ENCODE peak calls at places on chromosomes 16 and 17, in four cellular contexts. J is fibroblast of pulmonary artery, T is BE2C, X is thyroid gland. Y is an unnamed sample.

GRCh38 chr17:79942011-79942405 is 93.7 kb downstream of the TBC1D16 start:
- DNase-seq in J (no peak), T (peak), X (peak), Y (no peak)

GRCh38 chr17:79801156-79802038 is 4.5 kb upstream of the CBX8 start:
- DNase-seq in J (no peak), T (no peak), X (no peak), Y (peak)

GRCh38 chr17:81558941-81559806 is 7.0 kb upstream of the FAAP100 start:
- DNase-seq in J (peak), T (peak), X (no peak), Y (peak)

GRCh38 chr17:32971171-32971570 is 20.5 kb upstream of the SPACA3 start:
- DNase-seq in J (peak), T (no peak), X (no peak), Y (peak)

GRCh38 chr16:23510154-23510914 is at the start of gene GGA2:
- DNase-seq in J (peak), T (peak), X (peak), Y (peak)

GRCh38 chr16:63890072-63890471 is 1231.8 kb downstream of the CDH11 start:
- DNase-seq in J (peak), T (no peak), X (peak), Y (no peak)

GRCh38 chr16:51408357-51408756 is 257.3 kb upstream of the SALL1 start:
- DNase-seq in J (peak), T (no peak), X (no peak), Y (no peak)

GRCh38 chr17:80961931-80962330 is 29.7 kb upstream of the CHMP6 start:
- DNase-seq in J (no peak), T (peak), X (no peak), Y (no peak)

GRCh38 chr16:30976486-30976885 is 8.5 kb upstream of the HSD3B7 start:
- DNase-seq in J (no peak), T (no peak), X (no peak), Y (no peak)

GRCh38 chr16:64964126-64964540 is 157.7 kb downstream of the CDH11 start:
- DNase-seq in J (peak), T (no peak), X (no peak), Y (no peak)

GRCh38 chr16:57843400-57843799 is 41.1 kb upstream of the KIFC3 start:
- DNase-seq in J (no peak), T (no peak), X (no peak), Y (no peak)

GRCh38 chr16:49931931-49932330 is 76.0 kb upstream of the ZNF423 start:
- DNase-seq in J (no peak), T (no peak), X (no peak), Y (no peak)

GRCh38 chr17:37813753-37814152 is 68.9 kb upstream of the HNF1B start:
- DNase-seq in J (peak), T (no peak), X (no peak), Y (no peak)

GRCh38 chr17:36598951-36599401 is 2.4 kb upstream of the MRM1 start:
- DNase-seq in J (no peak), T (no peak), X (no peak), Y (no peak)

GRCh38 chr17:72334205-72334604 is 213.4 kb downstream of the SOX9 start:
- DNase-seq in J (peak), T (no peak), X (no peak), Y (no peak)

GRCh38 chr17:72280881-72281280 is 160.1 kb downstream of the SOX9 start:
- DNase-seq in J (no peak), T (no peak), X (no peak), Y (no peak)

GRCh38 chr17:76710863-76711611 is at the start of gene MXRA7:
- DNase-seq in J (peak), T (peak), X (peak), Y (peak)

GRCh38 chr17:64163468-64163867 is 33.5 kb upstream of the ERN1 start:
- DNase-seq in J (no peak), T (no peak), X (no peak), Y (no peak)

GRCh38 chr17:44451016-44451415 is 52.2 kb downstream of the GPATCH8 start:
- DNase-seq in J (no peak), T (no peak), X (no peak), Y (no peak)

GRCh38 chr17:60086822-60087591 is 8.3 kb upstream of the HEATR6 start:
- DNase-seq in J (peak), T (no peak), X (no peak), Y (peak)

GRCh38 chr17:61464121-61464905 is 12.1 kb downstream of the TBX4 start:
- DNase-seq in J (no peak), T (no peak), X (no peak), Y (no peak)

GRCh38 chr17:81457396-81457795 is 55.2 kb downstream of the ACTG1 start:
- DNase-seq in J (no peak), T (no peak), X (no peak), Y (peak)

GRCh38 chr17:65627892-65628622 is 66.6 kb upstream of the AXIN2 start:
- DNase-seq in J (peak), T (no peak), X (peak), Y (no peak)

GRCh38 chr16:54418903-54419302 is 132.3 kb upstream of the IRX3 start:
- DNase-seq in J (no peak), T (no peak), X (no peak), Y (no peak)

GRCh38 chr17:16354585-16354984 is 1.3 kb upstream of the CENPV start:
- DNase-seq in J (no peak), T (no peak), X (no peak), Y (no peak)

GRCh38 chr17:81842725-81843504 is 8.1 kb upstream of the PPP1R27 start:
- DNase-seq in J (no peak), T (no peak), X (no peak), Y (peak)

GRCh38 chr17:22507823-22508222 is 815.5 kb downstream of the KCNJ18 start:
- DNase-seq in J (no peak), T (no peak), X (no peak), Y (peak)

GRCh38 chr17:57766307-57766943 is 21.3 kb upstream of the CCDC182 start:
- DNase-seq in J (no peak), T (no peak), X (no peak), Y (no peak)

GRCh38 chr17:556431-556995 is 158.1 kb downstream of the VPS53 start:
- DNase-seq in J (peak), T (no peak), X (peak), Y (no peak)

GRCh38 chr16:22191966-22192260 is 14.2 kb upstream of the EEF2K start:
- DNase-seq in J (no peak), T (no peak), X (peak), Y (peak)

GRCh38 chr16:67150058-67150832 is 553 bp downstream of the B3GNT9 start:
- DNase-seq in J (peak), T (peak), X (peak), Y (peak)

GRCh38 chr16:10609410-10609774 is 29.0 kb upstream of the EMP2 start:
- DNase-seq in J (peak), T (no peak), X (no peak), Y (no peak)

GRCh38 chr17:46976626-46977270 is 2.3 kb downstream of the RPRML start:
- DNase-seq in J (no peak), T (no peak), X (no peak), Y (peak)

GRCh38 chr16:29809031-29809747 is 2.8 kb upstream of the PRRT2 start:
- DNase-seq in J (no peak), T (no peak), X (no peak), Y (no peak)

GRCh38 chr16:29806096-29806579 is at the start of gene MAZ:
- DNase-seq in J (peak), T (no peak), X (no peak), Y (no peak)

GRCh38 chr16:29806641-29807425 is 504 bp downstream of the MAZ start:
- DNase-seq in J (no peak), T (peak), X (peak), Y (peak)

GRCh38 chr16:29808219-29808900 is 2.0 kb downstream of the MAZ start:
- DNase-seq in J (no peak), T (peak), X (no peak), Y (peak)

GRCh38 chr16:29807426-29808218 is 1.3 kb downstream of the MAZ start:
- DNase-seq in J (peak), T (peak), X (peak), Y (peak)
- TF ChIP-seq CTCF in J (peak), T (peak), X (peak), Y (peak)

DNA sequence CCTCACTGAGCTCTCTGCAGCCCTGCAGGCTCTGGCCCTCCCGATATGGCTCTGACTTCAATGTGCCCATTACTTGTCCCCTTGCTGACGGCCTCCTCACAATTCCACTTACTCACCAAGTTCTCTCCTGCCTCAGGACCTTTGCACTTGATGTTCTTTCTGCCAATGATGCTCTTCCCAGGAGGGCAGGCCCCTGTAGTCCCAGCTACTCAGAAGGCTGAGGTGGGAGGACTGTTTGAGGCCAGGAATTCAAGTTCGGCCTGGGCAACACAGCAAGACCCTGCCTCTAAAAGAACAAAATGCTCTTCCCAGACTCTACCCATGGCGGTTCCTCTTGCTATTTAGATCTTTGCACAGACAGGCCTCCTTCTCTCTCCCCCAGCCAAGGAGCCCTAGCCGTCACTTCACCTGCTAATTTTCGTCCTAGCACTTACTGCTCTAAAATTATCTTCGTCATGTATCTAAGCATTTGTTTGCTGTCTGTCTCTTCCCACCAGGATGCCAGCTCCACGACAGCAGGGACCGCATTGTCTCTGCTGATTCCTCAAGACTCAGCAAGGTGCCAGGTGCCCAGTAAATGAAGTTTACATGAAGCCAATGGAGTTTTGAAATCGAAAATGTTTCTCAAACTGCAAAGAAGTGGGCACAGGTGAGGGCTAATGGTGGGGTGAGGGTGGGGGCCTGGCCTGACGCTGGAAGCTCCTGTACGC is 626 bp upstream of the RAI1 start:
- DNase-seq in J (no peak), T (no peak), X (no peak), Y (no peak)
- H3K4me3 ChIP-seq in J (peak), T (no peak), X (no peak), Y (no peak)

GRCh38 chr17:49515196-49515770 is 20.2 kb downstream of the NGFR start:
- DNase-seq in J (peak), T (peak), X (peak), Y (peak)
- TF ChIP-seq CTCF in J (peak), T (peak), X (peak), Y (no peak)

GRCh38 chr17:7707858-7708750 is 3.1 kb downstream of the EFNB3 start:
- DNase-seq in J (no peak), T (no peak), X (no peak), Y (no peak)
- H3K4me3 ChIP-seq in J (no peak), T (no peak), X (no peak), Y (no peak)

GRCh38 chr17:4541328-4542002 is 13.7 kb downstream of the MYBBP1A start:
- DNase-seq in J (no peak), T (no peak), X (no peak), Y (no peak)
- TF ChIP-seq CTCF in J (no peak), T (no peak), X (no peak), Y (peak)

DNA sequence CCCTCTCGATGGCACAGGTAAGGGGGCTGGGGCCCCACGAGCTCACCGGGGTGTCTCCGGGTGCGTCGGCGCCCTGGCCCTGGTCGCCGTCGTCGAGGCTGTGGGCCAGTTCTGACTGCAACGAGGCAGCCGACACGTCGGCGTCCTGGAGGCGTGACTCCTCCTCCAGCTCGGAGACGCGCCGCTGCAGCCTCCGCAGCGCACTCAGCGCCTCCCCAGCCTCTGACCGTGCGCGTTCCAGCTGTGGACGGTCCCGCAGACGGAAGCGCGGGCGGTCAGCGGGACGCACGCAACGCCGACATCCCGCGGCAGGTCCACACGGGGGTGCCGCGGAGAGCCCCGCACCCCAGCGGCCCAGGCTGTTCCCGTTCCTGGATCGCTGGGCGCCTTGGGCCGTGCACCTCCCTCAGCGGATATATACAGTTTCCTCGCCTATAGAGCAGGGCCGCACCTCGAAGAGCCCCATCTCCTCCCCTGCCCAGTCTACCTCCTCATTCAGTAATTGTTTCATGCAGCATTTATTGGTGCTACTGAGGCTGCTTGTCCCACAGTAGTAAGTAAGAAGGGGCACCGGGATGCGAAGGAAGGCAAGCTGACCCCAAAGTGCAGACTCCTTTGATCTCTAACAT is 5.8 kb downstream of the THOC6 start:
- DNase-seq in J (peak), T (no peak), X (no peak), Y (peak)
- H3K4me3 ChIP-seq in J (peak), T (no peak), X (no peak), Y (no peak)

GRCh38 chr16:81445143-81445922 is 725 bp downstream of the CMIP start:
- DNase-seq in J (no peak), T (peak), X (peak), Y (peak)
- TF ChIP-seq CTCF in J (no peak), T (no peak), X (peak), Y (peak)

DNA sequence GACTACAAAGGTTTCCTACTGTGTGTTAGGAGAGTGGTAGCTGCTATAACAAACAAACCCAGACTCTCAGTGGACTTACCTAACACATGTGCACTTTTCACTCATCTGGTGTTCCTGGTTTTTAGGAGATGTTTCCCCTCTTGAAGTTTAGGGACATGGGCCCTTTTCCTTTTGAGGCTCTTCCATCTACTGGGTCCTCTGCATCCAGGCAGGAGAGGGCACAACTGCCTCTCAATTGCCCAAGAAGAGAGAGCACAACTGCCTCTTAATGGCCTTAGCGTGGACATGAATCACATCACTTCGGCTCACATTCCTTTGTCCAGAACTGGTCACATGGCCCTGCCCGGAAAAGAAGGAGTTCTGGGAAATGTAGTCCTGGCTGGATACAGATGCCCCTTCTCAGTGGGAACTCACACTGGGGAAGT is 9.8 kb upstream of the TNRC6C start:
- DNase-seq in J (peak), T (peak), X (peak), Y (no peak)
- H3K4me3 ChIP-seq in J (no peak), T (no peak), X (no peak), Y (no peak)

DNA sequence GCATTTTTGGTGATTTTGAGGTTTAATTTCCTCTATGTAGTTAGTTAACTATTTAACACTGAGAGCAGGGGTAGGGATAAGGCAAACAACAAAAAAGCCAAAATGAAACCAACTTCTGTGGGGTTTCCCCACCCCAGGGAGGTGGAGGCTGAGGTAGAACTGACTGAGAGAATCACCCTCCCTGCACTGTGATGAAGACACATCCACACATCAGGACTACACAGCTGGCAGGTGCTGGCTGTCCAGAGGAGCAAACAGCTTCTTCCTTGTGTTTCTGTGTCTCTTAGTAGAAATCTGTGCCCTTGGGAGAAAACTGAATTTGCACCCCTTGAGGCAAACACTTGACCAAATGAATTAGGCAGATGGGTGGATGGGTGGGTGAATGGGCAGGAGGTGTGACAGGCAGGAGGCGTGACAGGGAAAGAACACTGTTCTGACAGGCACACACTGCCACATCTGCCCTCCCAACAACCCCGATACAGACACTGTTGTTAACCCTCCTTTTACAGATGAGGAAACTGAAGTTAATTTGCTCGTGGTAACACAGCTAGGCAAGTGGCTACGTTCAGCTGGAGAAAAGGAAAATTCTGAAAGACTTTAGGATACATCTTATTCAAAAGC is 62.9 kb upstream of the AMZ2 start:
- DNase-seq in J (no peak), T (no peak), X (no peak), Y (no peak)
- TF ChIP-seq CTCF in J (no peak), T (no peak), X (no peak), Y (no peak)

GRCh38 chr16:89096768-89097527 is 3.3 kb downstream of the ACSF3 start:
- DNase-seq in J (no peak), T (no peak), X (no peak), Y (no peak)
- H3K4me3 ChIP-seq in J (no peak), T (no peak), X (no peak), Y (no peak)